ENCODE peak calls at places on chromosomes 1 and 21, in five cellular contexts. One of them, this sample, is unnamed.

GRCh38 chr1:203308205-203309114 is 3.1 kb downstream of the BTG2 start:
- DNase-seq in fibroblast of the aortic adventitia: no peak
- DNase-seq in spleen: no peak
- DNase-seq in heart left ventricle: no peak
- DNase-seq in AG04449: no peak
- DNase-seq in this sample: no peak

GRCh38 chr1:168733241-168733640 is 4.2 kb upstream of the DPT start:
- DNase-seq in spleen: no peak
- DNase-seq in AG04449: no peak
- DNase-seq in heart left ventricle: no peak
- DNase-seq in fibroblast of the aortic adventitia: no peak
- DNase-seq in this sample: no peak

GRCh38 chr1:218741852-218742251 is 396.7 kb downstream of the TGFB2 start:
- DNase-seq in AG04449: no peak
- DNase-seq in fibroblast of the aortic adventitia: no peak
- DNase-seq in heart left ventricle: no peak
- DNase-seq in spleen: no peak
- DNase-seq in this sample: no peak

GRCh38 chr1:119919241-119919640 is 22.9 kb upstream of the ADAM30 start:
- DNase-seq in fibroblast of the aortic adventitia: no peak
- DNase-seq in heart left ventricle: no peak
- DNase-seq in spleen: no peak
- DNase-seq in AG04449: no peak
- DNase-seq in this sample: no peak

GRCh38 chr1:58898739-58899580 is 115.1 kb upstream of the JUN start:
- DNase-seq in AG04449: no peak
- DNase-seq in fibroblast of the aortic adventitia: no peak
- DNase-seq in heart left ventricle: peak; percentile 86
- DNase-seq in spleen: peak; percentile 88
- DNase-seq in this sample: no peak

GRCh38 chr1:204726478-204726877 is 40.9 kb upstream of the LRRN2 start:
- DNase-seq in heart left ventricle: no peak
- DNase-seq in AG04449: no peak
- DNase-seq in fibroblast of the aortic adventitia: peak; percentile 67
- DNase-seq in spleen: no peak
- DNase-seq in this sample: no peak

GRCh38 chr1:168893359-168893791 is 164.4 kb upstream of the DPT start:
- DNase-seq in fibroblast of the aortic adventitia: peak; percentile 66
- DNase-seq in heart left ventricle: peak; percentile 21
- DNase-seq in AG04449: no peak
- DNase-seq in spleen: no peak
- DNase-seq in this sample: no peak

GRCh38 chr1:53116933-53117332 is 25.5 kb downstream of the SLC1A7 start:
- DNase-seq in spleen: no peak
- DNase-seq in heart left ventricle: no peak
- DNase-seq in AG04449: no peak
- DNase-seq in fibroblast of the aortic adventitia: no peak
- DNase-seq in this sample: no peak

GRCh38 chr1:91603409-91603808 is 102.8 kb downstream of the CDC7 start:
- DNase-seq in AG04449: no peak
- DNase-seq in heart left ventricle: no peak
- DNase-seq in fibroblast of the aortic adventitia: no peak
- DNase-seq in spleen: no peak
- DNase-seq in this sample: no peak

GRCh38 chr1:24915819-24916602 is 14.1 kb downstream of the RUNX3 start:
- DNase-seq in AG04449: no peak
- DNase-seq in fibroblast of the aortic adventitia: no peak
- DNase-seq in heart left ventricle: no peak
- DNase-seq in spleen: no peak
- DNase-seq in this sample: no peak

GRCh38 chr21:41345934-41346685 is 15.7 kb upstream of the MX2 start:
- DNase-seq in heart left ventricle: no peak
- DNase-seq in fibroblast of the aortic adventitia: no peak
- DNase-seq in AG04449: no peak
- DNase-seq in spleen: no peak
- DNase-seq in this sample: no peak

GRCh38 chr21:35969281-35969680 is 91.0 kb downstream of the SETD4 start:
- DNase-seq in AG04449: no peak
- DNase-seq in fibroblast of the aortic adventitia: no peak
- DNase-seq in spleen: no peak
- DNase-seq in heart left ventricle: no peak
- DNase-seq in this sample: no peak

GRCh38 chr1:64129708-64130107 is 73.7 kb upstream of the UBE2U start:
- DNase-seq in spleen: no peak
- DNase-seq in AG04449: no peak
- DNase-seq in fibroblast of the aortic adventitia: peak; percentile 26
- DNase-seq in heart left ventricle: no peak
- DNase-seq in this sample: no peak

GRCh38 chr21:40176732-40177131 is 309.5 kb downstream of the PCP4 start:
- DNase-seq in AG04449: no peak
- DNase-seq in fibroblast of the aortic adventitia: no peak
- DNase-seq in spleen: no peak
- DNase-seq in heart left ventricle: no peak
- DNase-seq in this sample: no peak

GRCh38 chr21:40169971-40170370 is 302.7 kb downstream of the PCP4 start:
- DNase-seq in heart left ventricle: no peak
- DNase-seq in fibroblast of the aortic adventitia: no peak
- DNase-seq in AG04449: no peak
- DNase-seq in spleen: no peak
- DNase-seq in this sample: no peak

GRCh38 chr21:40178726-40179125 is 311.5 kb downstream of the PCP4 start:
- DNase-seq in spleen: no peak
- DNase-seq in heart left ventricle: no peak
- DNase-seq in fibroblast of the aortic adventitia: no peak
- DNase-seq in AG04449: no peak
- DNase-seq in this sample: no peak

GRCh38 chr21:40177979-40178378 is 310.7 kb downstream of the PCP4 start:
- DNase-seq in spleen: no peak
- DNase-seq in AG04449: no peak
- DNase-seq in heart left ventricle: no peak
- DNase-seq in fibroblast of the aortic adventitia: no peak
- DNase-seq in this sample: no peak

DNA sequence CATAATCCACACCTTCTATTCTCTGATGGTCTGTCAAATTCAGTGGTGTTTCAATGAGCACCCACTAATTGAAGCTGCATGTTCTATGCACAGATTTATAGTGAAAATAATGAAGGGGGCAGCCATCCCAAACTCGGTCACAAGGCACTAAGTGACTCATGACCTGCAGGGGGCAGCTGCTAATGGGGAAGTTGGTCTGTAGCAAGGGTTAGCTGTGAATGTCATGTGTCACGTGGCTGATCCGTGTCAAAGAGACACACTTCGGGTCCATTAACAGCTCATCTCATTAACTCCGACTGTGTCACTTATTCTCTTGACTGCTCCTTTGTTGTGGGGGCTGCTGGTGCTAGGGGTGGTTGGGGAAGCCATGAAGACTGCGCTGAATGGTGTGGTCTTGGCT is 306.6 kb downstream of the PCP4 start:
- DNase-seq in spleen: no peak
- DNase-seq in AG04449: no peak
- DNase-seq in fibroblast of the aortic adventitia: no peak
- DNase-seq in heart left ventricle: no peak
- DNase-seq in this sample: no peak
- TF ChIP-seq CTCF in spleen: no peak
- TF ChIP-seq CTCF in AG04449: no peak
- TF ChIP-seq CTCF in fibroblast of the aortic adventitia: no peak
- TF ChIP-seq CTCF in heart left ventricle: no peak
- TF ChIP-seq CTCF in this sample: no peak

GRCh38 chr1:99535470-99536164 is 110.3 kb upstream of the PALMD start:
- DNase-seq in AG04449: no peak
- DNase-seq in spleen: no peak
- DNase-seq in fibroblast of the aortic adventitia: no peak
- DNase-seq in heart left ventricle: no peak
- DNase-seq in this sample: no peak
- TF ChIP-seq CTCF in AG04449: no peak
- TF ChIP-seq CTCF in spleen: no peak
- TF ChIP-seq CTCF in fibroblast of the aortic adventitia: no peak
- TF ChIP-seq CTCF in heart left ventricle: no peak
- TF ChIP-seq CTCF in this sample: no peak

DNA sequence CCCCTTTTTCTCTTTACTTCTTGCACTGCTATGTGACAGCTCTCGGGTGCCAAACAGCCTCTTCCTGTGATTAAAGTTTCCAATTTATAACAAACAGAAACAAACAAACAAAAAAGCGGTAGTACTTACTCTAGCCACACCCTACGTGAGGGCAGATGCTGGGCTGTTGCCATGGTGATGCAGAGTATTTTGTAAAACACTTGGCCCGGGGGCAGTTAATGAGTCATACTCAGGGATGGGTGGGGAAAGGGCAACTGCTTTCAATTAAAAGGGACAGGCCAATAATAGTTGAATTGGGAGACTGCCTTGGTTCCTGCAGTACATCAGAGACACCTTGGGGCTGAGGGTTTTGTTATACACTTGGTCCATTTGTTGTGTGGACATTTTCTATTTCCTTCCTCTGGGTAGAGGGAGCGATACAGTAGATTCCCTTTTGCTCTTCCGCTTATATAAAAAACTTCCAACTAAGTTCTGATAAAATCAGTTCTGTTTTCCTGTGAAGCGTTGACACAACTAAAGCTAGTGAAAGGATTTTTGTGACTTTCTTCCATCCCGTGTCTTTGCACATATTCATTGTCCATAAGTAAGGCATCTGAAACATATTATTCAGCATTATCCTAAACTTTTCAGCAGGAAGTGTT is 36.5 kb upstream of the THEM4 start:
- DNase-seq in heart left ventricle: peak; percentile 86
- DNase-seq in spleen: no peak
- DNase-seq in fibroblast of the aortic adventitia: peak; percentile 98
- DNase-seq in AG04449: peak; percentile 62
- DNase-seq in this sample: no peak
- TF ChIP-seq CTCF in heart left ventricle: no peak
- TF ChIP-seq CTCF in spleen: no peak
- TF ChIP-seq CTCF in fibroblast of the aortic adventitia: no peak
- TF ChIP-seq CTCF in AG04449: no peak
- TF ChIP-seq CTCF in this sample: no peak

DNA sequence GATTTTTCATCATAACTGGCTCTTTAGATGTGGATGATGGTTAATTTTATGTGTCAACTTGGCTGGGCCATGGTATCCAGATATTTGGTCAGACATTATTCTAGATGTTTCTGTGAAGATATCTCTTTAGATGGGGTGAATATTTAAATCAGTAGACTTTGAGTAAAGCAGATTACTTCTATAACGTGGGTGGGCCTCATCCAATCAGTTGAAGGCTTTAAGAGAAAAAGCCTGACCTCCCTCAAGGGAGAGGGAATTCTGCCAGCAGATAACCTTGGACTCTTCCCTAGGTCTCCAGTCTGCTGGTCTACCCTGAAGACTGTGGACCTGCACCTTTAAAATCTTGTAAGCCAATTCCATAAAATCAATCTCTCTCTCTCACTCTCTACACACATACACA is 73.7 kb downstream of the TRABD2B start:
- DNase-seq in fibroblast of the aortic adventitia: no peak
- DNase-seq in AG04449: no peak
- DNase-seq in heart left ventricle: no peak
- DNase-seq in spleen: no peak
- DNase-seq in this sample: no peak
- TF ChIP-seq CTCF in fibroblast of the aortic adventitia: no peak
- TF ChIP-seq CTCF in AG04449: no peak
- TF ChIP-seq CTCF in heart left ventricle: no peak
- TF ChIP-seq CTCF in spleen: no peak
- TF ChIP-seq CTCF in this sample: no peak

GRCh38 chr1:42765832-42766722 is 751 bp downstream of the P3H1 start:
- DNase-seq in spleen: no peak
- DNase-seq in heart left ventricle: peak; percentile 33
- DNase-seq in fibroblast of the aortic adventitia: peak; percentile 78
- DNase-seq in AG04449: no peak
- DNase-seq in this sample: peak; percentile 76
- TF ChIP-seq CTCF in spleen: peak; percentile 38
- TF ChIP-seq CTCF in heart left ventricle: peak; percentile 51
- TF ChIP-seq CTCF in fibroblast of the aortic adventitia: peak; percentile 78
- TF ChIP-seq CTCF in AG04449: peak; percentile 61
- TF ChIP-seq CTCF in this sample: peak; percentile 78

DNA sequence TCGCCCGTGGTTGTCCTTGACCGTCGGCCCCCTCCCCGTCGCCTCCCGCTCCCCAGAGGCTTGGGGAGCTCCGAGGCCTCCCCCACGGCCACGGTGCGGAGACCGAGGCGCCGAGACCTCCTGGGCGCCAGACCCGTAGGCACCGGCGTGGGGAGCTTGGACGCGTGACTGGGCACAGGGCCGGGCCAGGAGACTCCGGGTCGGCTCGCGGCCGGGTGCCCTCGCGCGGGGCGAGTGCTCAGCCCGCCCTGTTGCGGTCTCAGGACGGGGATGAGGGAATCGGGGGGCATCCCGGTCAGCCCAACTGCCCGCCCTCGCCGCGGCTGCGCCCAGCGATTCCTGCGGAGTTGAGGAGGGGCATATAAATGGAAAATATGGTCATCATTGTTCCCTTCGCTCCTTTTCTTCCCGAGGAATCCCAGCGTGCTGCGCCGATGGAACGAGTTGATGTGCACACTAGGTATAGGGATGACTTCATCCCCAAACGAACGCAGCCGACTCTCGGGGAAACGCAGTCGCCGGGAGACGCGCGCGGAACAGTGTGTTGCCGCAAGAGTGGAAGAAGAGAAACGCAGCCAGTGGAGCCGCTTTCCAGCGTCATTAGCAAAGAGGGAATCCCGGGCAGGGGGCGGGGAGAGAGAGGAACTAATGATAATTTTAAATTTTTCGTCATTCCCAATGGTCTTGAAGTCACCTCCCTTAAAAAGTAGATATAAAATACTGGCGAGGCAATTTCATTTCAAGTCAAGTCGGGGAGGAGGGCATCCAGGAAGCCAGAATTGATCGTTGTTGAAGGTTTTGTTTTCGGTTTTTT is 747 bp upstream of the ENAH start:
- DNase-seq in fibroblast of the aortic adventitia: peak; percentile 73
- DNase-seq in heart left ventricle: peak; percentile 74
- DNase-seq in spleen: peak; percentile 83
- DNase-seq in AG04449: peak; percentile 17
- DNase-seq in this sample: peak; percentile 78
- TF ChIP-seq CTCF in fibroblast of the aortic adventitia: no peak
- TF ChIP-seq CTCF in heart left ventricle: no peak
- TF ChIP-seq CTCF in spleen: no peak
- TF ChIP-seq CTCF in AG04449: no peak
- TF ChIP-seq CTCF in this sample: no peak

This sample was measured in type B pancreatic cell.